ENCODE peak calls at places on chromosomes 6 and 20, in five cellular contexts. Q is astrocyte of the spinal cord, L is mammary epithelial cell, B is type B pancreatic cell, G is HCT116. Y is an unnamed sample.

GRCh38 chr6:2344319-2344905 is 99.0 kb upstream of the GMDS start:
- DNase-seq in G (no peak), Q (no peak), L (no peak), B (no peak), Y (no peak)

GRCh38 chr6:108621117-108621516 is 60.4 kb downstream of the FOXO3 start:
- DNase-seq in G (peak), L (peak), B (no peak), Q (peak), Y (peak)

GRCh38 chr6:20658053-20658452 is 123.8 kb downstream of the CDKAL1 start:
- DNase-seq in B (no peak), Q (no peak), L (no peak), G (no peak), Y (no peak)

GRCh38 chr6:120857422-120857821 is 476.9 kb downstream of the TBC1D32 start:
- DNase-seq in Q (no peak), L (no peak), G (no peak), B (no peak), Y (no peak)

GRCh38 chr6:157937318-157937717 is 44.3 kb upstream of the SYNJ2 start:
- DNase-seq in L (no peak), G (no peak), B (no peak), Q (no peak), Y (no peak)

GRCh38 chr20:12051206-12052163 is 133.8 kb downstream of the BTBD3 start:
- DNase-seq in L (no peak), G (no peak), B (no peak), Q (no peak), Y (no peak)

GRCh38 chr6:41605649-41606048 is 32.6 kb upstream of the MDFI start:
- DNase-seq in G (no peak), L (no peak), B (no peak), Q (no peak), Y (no peak)

GRCh38 chr6:37024665-37025337 is 19.3 kb downstream of the FGD2 start:
- DNase-seq in G (peak), Q (peak), L (peak), B (no peak), Y (no peak)

GRCh38 chr6:23587582-23587981 is 538.4 kb upstream of the NRSN1 start:
- DNase-seq in Q (no peak), B (no peak), G (no peak), L (no peak), Y (no peak)

GRCh38 chr6:44104661-44105060 is 22.6 kb downstream of the MRPL14 start:
- DNase-seq in L (no peak), Q (no peak), B (no peak), G (no peak), Y (no peak)

GRCh38 chr6:149852881-149853280 is 11.3 kb downstream of the LRP11 start:
- DNase-seq in G (no peak), Q (no peak), L (no peak), B (no peak), Y (no peak)

GRCh38 chr6:116370717-116371383 is at the start of gene DSE:
- DNase-seq in G (no peak), B (peak), Q (peak), L (peak), Y (no peak)

GRCh38 chr6:79158856-79159516 is 75.5 kb downstream of the HMGN3 start:
- DNase-seq in L (no peak), G (no peak), Q (peak), B (no peak), Y (peak)

GRCh38 chr20:21303872-21304586 is 898 bp downstream of the XRN2 start:
- DNase-seq in G (no peak), Q (peak), B (no peak), L (no peak), Y (no peak)

GRCh38 chr20:6074145-6074561 is 20.3 kb upstream of the LRRN4 start:
- DNase-seq in G (no peak), B (no peak), Q (no peak), L (no peak), Y (no peak)

GRCh38 chr6:227812-228338 is 64.4 kb upstream of the DUSP22 start:
- DNase-seq in B (no peak), Q (no peak), L (no peak), G (no peak), Y (no peak)

GRCh38 chr20:57794600-57795346 is 85.0 kb upstream of the PMEPA1 start:
- DNase-seq in L (peak), G (no peak), Q (peak), B (no peak), Y (peak)

GRCh38 chr6:41730531-41731436 is 4.6 kb downstream of the TFEB start:
- DNase-seq in G (no peak), B (no peak), Q (no peak), L (no peak), Y (no peak)

GRCh38 chr6:159117031-159117430 is 52.2 kb upstream of the FNDC1 start:
- DNase-seq in G (no peak), Q (no peak), B (no peak), L (peak), Y (no peak)

GRCh38 chr6:162852192-162852591 is 124.4 kb downstream of the PACRG start:
- DNase-seq in Q (no peak), B (no peak), L (no peak), G (no peak), Y (no peak)

GRCh38 chr20:31684153-31685003 is 38.3 kb downstream of the BCL2L1 start:
- DNase-seq in B (no peak), G (no peak), Q (no peak), L (no peak), Y (no peak)

GRCh38 chr6:3723966-3724365 is 27.5 kb downstream of the PXDC1 start:
- DNase-seq in Q (no peak), G (no peak), B (no peak), L (no peak), Y (no peak)

GRCh38 chr6:26553264-26553738 is 15.1 kb downstream of the HMGN4 start:
- DNase-seq in B (peak), Q (no peak), G (peak), L (no peak), Y (peak)

GRCh38 chr6:133890941-133891813 is 2.3 kb downstream of the TCF21 start:
- DNase-seq in G (no peak), L (no peak), B (no peak), Q (peak), Y (no peak)

GRCh38 chr6:158817298-158818007 is 1.7 kb downstream of the EZR start:
- DNase-seq in G (no peak), B (no peak), L (no peak), Q (peak), Y (no peak)

GRCh38 chr20:33554914-33555420 is 65.1 kb downstream of the CBFA2T2 start:
- DNase-seq in L (peak), Q (peak), G (peak), B (no peak), Y (peak)

GRCh38 chr6:40947876-40948514 is 91.0 kb downstream of the UNC5CL start:
- DNase-seq in L (peak), B (no peak), G (no peak), Q (peak), Y (peak)

GRCh38 chr6:56072856-56073255 is 174.5 kb downstream of the COL21A1 start:
- DNase-seq in Q (peak), B (no peak), G (no peak), L (peak), Y (no peak)

GRCh38 chr6:106751501-106752252 is 122.3 kb downstream of the QRSL1 start:
- DNase-seq in B (no peak), G (no peak), L (peak), Q (no peak), Y (no peak)

GRCh38 chr6:115570326-115570725 is 490.4 kb downstream of the FRK start:
- DNase-seq in G (no peak), Q (peak), B (no peak), L (no peak), Y (peak)

GRCh38 chr6:21935561-21936028 is 342.0 kb downstream of the SOX4 start:
- DNase-seq in B (no peak), Q (peak), L (peak), G (peak), Y (no peak)

GRCh38 chr6:3229566-3230274 is 2.3 kb upstream of the TUBB2B start:
- DNase-seq in G (no peak), Q (no peak), L (no peak), B (peak), Y (no peak)

DNA sequence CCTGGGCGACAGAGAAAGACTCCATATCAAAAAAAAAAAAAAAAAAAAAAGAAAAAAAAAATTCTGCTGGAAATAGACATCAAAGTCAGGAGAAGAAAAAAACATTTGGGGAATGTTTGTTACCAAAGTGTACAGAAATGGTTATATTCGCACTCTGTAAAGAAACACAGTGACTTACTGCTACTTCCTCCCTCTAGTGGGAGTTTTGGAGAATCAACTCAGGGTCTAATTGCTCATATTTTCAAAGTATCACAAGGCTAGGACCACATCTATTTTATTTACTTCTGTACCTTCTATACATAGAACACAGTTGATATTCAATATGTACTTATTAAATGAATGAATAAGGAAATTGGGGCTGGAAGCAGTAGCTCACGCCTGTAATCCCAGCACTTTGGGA is 24.4 kb downstream of the ARG1 start:
- DNase-seq in B (no peak), Q (no peak), G (no peak), L (no peak), Y (no peak)
- TF ChIP-seq CTCF in B (peak), Q (peak), G (peak), L (peak), Y (peak)

DNA sequence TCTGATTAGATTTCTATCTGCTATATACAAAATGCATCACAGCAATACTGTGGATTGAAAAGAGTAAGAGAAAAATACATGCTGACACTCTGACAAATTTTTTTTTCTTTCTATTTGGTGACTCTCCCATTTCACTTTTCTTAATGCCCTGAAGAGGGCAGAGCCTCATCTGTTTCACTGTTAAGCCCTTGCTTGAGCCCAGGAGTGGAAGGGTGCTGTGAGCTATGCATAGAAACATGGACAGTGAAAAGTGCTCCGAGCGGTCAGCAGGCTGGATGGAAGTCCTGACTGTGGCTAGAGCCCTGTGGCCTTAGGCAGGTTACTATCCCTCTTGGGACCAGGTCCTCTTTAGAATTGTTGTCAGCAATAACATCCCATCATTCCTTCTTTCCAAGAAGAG is 17.4 kb upstream of the CSE1L start:
- DNase-seq in L (peak), B (no peak), Q (no peak), G (no peak), Y (no peak)
- TF ChIP-seq CTCF in L (peak), B (peak), Q (peak), G (peak), Y (peak)

GRCh38 chr6:15444881-15445280 is 199.0 kb downstream of the JARID2 start:
- DNase-seq in L (no peak), G (peak), B (no peak), Q (no peak), Y (no peak)
- TF ChIP-seq CTCF in L (peak), G (peak), B (no peak), Q (no peak), Y (no peak)

GRCh38 chr6:28583463-28583862 is 57.8 kb downstream of the GPX5 start:
- DNase-seq in L (no peak), B (no peak), Q (no peak), G (no peak), Y (no peak)

GRCh38 chr6:28585335-28585734 is 59.7 kb downstream of the GPX5 start:
- DNase-seq in G (no peak), L (peak), Q (peak), B (no peak), Y (no peak)

GRCh38 chr6:28586273-28586672 is 60.6 kb downstream of the GPX5 start:
- DNase-seq in G (no peak), Q (no peak), L (peak), B (no peak), Y (no peak)

DNA sequence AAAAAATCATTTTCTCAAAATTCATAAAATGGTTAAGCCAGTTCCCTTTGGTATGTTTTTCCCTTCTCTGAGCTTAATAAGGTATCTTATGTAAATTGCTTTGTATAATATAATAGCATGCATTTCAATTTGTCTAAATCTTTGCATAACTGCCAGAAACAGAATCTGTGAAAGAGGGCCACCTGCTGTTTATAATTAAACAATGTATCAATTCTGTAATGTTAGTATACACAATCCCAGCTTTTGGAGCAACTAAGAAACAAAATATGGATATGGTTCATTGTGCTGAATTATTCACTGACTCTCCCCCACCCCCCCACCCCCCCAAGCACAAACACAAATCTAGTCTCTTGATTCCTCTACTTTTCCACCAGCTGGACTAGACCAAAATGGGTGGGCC is 54.8 kb downstream of the GPX5 start:
- DNase-seq in L (peak), G (no peak), B (no peak), Q (no peak), Y (no peak)
- TF ChIP-seq CTCF in L (peak), G (peak), B (peak), Q (no peak), Y (no peak)

DNA sequence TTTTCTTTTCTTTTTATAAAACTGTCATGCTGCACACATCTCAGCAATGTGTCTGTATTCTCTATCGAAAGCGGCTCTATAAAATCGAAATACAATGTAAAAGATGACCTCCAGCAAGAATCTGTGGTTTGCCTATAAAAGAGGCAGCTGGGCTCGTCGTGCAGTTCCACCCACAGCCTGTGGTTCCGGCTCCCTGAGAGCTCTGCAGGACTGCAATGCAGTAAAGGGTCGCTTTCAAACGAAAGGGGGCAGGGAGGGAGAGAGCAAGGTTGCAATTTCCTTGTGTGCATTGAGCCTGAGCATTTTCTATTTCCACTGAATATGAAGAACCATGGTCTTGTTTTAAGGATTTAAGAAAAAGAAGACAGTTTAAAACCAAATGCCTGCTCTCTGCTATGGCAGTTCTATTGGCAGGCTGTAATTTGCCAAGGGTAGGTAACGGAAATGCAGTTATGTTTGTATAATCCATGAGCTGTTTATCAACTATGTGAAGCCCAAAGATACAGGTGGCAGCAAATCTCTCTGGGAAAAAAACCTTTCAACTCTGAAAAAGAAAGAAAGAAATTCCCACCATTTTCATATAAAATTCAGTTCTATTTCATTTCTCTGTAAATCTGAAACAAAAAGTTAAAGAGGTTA is 236.5 kb downstream of the HACE1 start:
- DNase-seq in G (no peak), L (no peak), Q (no peak), B (no peak), Y (no peak)
- TF ChIP-seq CTCF in G (peak), L (peak), Q (no peak), B (peak), Y (peak)

GRCh38 chr20:63814833-63815612 is 16.0 kb downstream of the ZBTB46 start:
- DNase-seq in G (no peak), L (no peak), B (no peak), Q (no peak), Y (no peak)
- TF ChIP-seq CTCF in G (no peak), L (no peak), B (no peak), Q (no peak), Y (no peak)

DNA sequence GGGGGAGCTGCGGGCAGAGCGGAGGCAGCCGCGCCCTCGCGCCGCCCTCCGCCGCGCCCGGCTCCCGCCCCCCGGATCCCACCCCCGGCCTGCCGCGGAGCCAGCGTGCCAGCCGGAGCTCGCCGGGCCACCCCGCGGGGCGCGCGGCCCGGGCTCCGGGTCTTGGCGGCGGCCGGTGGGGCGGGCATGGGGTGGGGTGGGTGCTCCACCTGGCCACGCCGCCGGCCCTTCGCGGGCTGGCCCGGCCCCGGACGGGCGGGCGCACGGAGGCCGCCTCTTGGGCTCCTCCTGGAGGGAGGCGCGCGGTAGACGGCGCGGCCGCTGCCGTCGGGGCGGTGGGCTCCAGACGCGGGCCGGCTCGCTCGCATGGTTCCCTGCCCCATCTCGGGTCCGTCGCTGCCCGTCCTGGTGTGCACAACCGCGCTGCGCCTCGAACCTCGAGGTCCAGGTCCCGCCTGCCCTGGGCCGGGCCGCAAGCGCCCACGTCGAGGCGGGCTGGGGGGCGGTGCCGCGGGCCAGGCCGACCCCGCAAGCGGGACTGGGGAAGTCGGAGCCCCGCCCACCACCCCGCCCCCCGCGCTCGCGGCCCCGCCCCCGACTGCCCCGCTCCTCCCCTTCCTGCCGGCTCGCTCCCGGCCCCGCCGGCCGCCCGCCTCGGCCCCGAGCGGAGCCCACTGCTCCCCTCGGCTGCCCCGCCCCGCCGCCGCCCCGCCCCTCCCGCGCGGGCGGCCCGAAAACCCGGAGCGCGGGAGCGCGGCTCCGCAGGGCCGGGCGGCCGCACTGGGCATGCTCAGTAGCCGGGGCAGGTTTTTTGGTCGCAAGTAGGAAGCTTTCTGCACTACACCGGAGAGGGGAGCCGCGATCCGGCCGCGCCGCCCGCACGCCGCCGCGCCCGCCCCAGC is at the start of gene CDYL:
- DNase-seq in G (peak), B (peak), L (peak), Q (peak), Y (peak)
- TF ChIP-seq CTCF in G (peak), B (peak), L (peak), Q (no peak), Y (no peak)

GRCh38 chr20:37902504-37903313 is at the start of gene VSTM2L:
- DNase-seq in L (peak), G (no peak), Q (peak), B (no peak), Y (peak)

GRCh38 chr20:37901280-37901666 is 1.7 kb upstream of the VSTM2L start:
- DNase-seq in B (no peak), G (no peak), Q (no peak), L (no peak), Y (no peak)

GRCh38 chr20:37903317-37904007 is 535 bp downstream of the VSTM2L start:
- DNase-seq in G (no peak), B (no peak), Q (no peak), L (no peak), Y (no peak)

GRCh38 chr20:37904008-37904675 is 1.2 kb downstream of the VSTM2L start:
- DNase-seq in L (no peak), Q (no peak), G (no peak), B (no peak), Y (no peak)

DNA sequence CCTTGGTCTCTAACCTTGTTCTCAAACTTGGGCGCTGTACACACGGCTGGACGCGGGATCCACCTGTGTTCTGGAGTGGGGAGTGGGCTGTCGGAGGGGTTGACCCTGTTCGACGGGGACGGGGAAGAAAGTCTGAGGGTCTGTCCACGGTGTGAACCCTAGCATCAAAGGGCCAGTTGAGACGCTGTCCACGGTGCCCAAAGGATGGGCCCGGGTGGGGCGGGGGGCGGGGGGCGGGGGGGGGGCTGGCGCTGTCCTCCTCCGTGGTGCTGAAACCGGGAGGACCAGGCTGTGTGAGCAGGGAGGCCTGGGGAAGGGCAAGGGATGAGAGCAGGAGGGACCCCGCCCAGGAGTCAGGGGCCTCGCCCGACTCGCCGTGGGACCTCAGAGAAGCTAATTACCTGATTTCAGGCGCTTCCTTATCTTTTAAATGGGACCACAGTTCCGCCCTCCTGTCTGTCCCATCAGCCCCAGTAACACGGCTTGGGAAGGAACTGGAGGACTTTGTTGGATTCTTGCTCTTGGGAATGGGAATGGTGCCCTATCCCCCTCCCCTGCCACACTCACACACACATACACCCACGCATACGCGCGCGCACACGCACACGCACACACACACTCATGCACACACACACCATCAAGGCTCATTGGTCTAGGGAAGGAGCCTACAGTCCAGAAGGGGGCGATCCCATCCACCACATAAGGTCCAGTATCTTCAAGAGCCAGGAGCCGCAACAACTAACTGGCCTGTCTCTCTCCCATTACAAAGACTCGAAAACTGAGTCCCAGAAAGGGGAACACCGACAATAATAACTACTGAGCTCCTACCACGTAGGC is 1.0 kb upstream of the VSTM2L start:
- DNase-seq in L (peak), G (peak), Q (peak), B (no peak), Y (peak)
- TF ChIP-seq CTCF in L (peak), G (peak), Q (peak), B (peak), Y (peak)